ENCODE peak calls at places on chromosome 2, in four cellular contexts. L, N, W and E are unnamed samples.

GRCh38 chr2:101684313-101684712 is 13.2 kb upstream of the MAP4K4 start:
- DNase-seq in W (no peak), N (no peak), L (no peak), E (no peak)

GRCh38 chr2:54957321-54957999 is 92.8 kb downstream of the RTN4 start:
- DNase-seq in W (no peak), L (no peak), N (no peak), E (no peak)

GRCh38 chr2:138121769-138122661 is 157.7 kb downstream of the HNMT start:
- DNase-seq in L (no peak), W (no peak), N (no peak), E (no peak)

GRCh38 chr2:1723397-1724042 is 20.8 kb downstream of the PXDN start:
- DNase-seq in W (no peak), N (no peak), L (no peak), E (no peak)

GRCh38 chr2:41750829-41751228 is 297.0 kb upstream of the PKDCC start:
- DNase-seq in W (no peak), N (no peak), L (no peak), E (no peak)

GRCh38 chr2:229768235-229768634 is 53.9 kb upstream of the DNER start:
- DNase-seq in L (no peak), N (no peak), W (no peak), E (peak; percentile 55)

GRCh38 chr2:172046080-172046678 is 39.1 kb upstream of the DLX1 start:
- DNase-seq in W (no peak), N (no peak), L (peak; percentile 5), E (peak; percentile 53)

GRCh38 chr2:100470898-100471514 is 724 bp downstream of the NMS start:
- DNase-seq in W (peak; percentile 24), L (peak; percentile 13), N (no peak), E (peak; percentile 3)

GRCh38 chr2:20130821-20131645 is 79.6 kb upstream of the LAPTM4A start:
- DNase-seq in L (peak; percentile 35), N (no peak), W (no peak), E (no peak)

GRCh38 chr2:208360259-208361076 is 46.1 kb upstream of the PTH2R start:
- DNase-seq in W (no peak), L (no peak), N (no peak), E (no peak)

GRCh38 chr2:177616731-177617130 is 224.2 kb downstream of the AGPS start:
- DNase-seq in N (no peak), L (no peak), W (no peak), E (no peak)

GRCh38 chr2:219142329-219142728 is 18.3 kb downstream of the NHEJ1 start:
- DNase-seq in N (peak; percentile 95), L (peak; percentile 26), W (no peak), E (peak; percentile 68)

GRCh38 chr2:113896791-113897190 is 6.9 kb downstream of the ACTR3 start:
- DNase-seq in W (no peak), N (no peak), L (no peak), E (peak; percentile 54)

GRCh38 chr2:113895301-113895700 is 5.4 kb downstream of the ACTR3 start:
- DNase-seq in L (no peak), W (no peak), N (no peak), E (no peak)

GRCh38 chr2:113894156-113894743 is 4.4 kb downstream of the ACTR3 start:
- DNase-seq in L (peak; percentile 97), N (peak; percentile 66), W (no peak), E (peak; percentile 94)

GRCh38 chr2:113899166-113899565 is 9.3 kb downstream of the ACTR3 start:
- DNase-seq in L (no peak), W (no peak), N (no peak), E (no peak)

DNA sequence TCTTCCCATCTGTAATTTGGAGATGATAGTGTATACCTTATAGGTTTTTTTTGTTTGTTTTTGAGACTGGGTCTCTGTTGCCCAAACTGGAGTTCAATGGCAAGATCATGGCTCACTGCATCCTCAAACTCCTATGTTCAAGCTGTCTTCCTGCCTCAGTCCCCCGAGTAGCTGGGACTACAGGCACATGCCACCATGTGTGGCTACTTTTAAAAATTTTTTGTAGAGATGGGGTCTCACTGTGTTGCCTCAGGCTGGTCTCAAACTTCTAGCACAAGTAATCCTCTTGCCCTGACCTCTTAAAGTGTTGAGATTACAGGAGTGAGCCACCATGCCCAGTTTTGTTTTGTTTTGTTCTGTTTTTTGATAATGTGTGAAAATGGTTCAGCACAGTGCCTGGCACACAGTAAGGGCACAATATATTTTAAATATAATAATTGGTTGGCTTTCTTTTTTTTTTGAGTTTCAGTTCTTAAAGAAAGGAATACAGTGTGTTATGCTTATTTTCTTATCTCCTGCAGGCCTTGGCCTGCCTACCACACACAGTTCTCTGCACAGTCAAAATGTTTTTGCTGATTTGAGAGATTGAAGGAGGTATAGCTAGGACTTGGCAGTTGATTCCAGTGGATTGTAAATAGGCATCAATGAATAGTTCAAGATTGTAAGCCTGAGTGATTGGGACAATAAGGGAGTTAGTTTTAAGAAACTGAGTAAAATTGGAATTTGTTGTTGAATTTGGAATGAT is 6.1 kb downstream of the ACTR3 start:
- DNase-seq in L (no peak), N (no peak), W (no peak), E (no peak)
- H3K4me3 ChIP-seq in L (no peak overlapping the region), N (no peak overlapping the region), W (no peak overlapping the region), E (no peak overlapping the region)

GRCh38 chr2:119008108-119008507 is 66.1 kb downstream of the MARCO start:
- DNase-seq in W (no peak), L (no peak), N (no peak), E (no peak)
- TF ChIP-seq CTCF in W (no peak), L (no peak), N (no peak), E (no peak)

GRCh38 chr2:191679818-191680600 is 2.1 kb downstream of the NABP1 start:
- DNase-seq in N (peak; percentile 81), W (no peak), L (peak; percentile 86), E (peak; percentile 73)
- H3K4me3 ChIP-seq in N (peak overlapping the region; percentile 82), W (no peak overlapping the region), L (peak overlapping the region; percentile 84), E (peak overlapping the region; percentile 84)

DNA sequence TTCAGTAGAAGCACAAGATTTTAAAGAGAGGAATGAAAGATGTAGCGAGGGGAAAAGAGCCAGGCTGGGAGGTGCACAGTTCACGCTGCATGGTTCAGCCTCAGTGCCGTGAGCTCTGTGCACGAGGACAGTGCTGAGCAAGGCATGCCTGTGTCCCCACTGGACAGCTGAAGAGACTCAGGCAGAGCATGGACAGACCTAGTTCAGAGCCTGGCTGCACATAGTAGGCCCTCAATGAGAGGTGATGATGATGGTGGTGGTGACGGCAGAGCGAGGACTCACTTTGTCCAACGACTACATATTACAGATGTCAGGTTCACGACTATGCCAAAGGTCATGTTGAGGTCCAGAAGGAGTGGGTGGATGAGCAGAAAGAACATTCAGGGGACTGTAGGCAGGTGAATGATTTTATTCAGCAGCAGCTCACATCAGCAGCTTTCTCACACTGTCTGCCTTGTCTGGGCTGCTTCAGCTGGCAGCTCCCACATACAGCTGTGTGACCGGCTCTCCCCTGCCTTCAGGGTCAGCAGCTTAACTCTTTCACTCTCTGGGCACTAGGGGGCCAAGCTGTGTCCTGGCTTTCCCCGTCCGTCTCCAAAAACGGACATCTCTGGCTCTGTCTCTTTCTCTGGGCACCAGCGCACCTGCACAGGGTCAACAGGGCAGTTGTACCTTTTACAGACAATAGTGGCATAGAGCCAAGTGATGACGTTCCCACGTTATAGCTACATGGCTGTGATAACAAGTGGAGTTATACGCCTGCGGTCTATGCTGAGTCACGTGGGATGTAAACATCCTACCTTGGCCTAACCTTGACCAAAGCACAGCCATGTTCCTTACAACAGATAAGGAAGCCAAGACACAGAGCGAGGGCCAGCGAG is 128.8 kb upstream of the MSH6 start:
- DNase-seq in W (no peak), L (peak; percentile 41), N (no peak), E (no peak)
- TF ChIP-seq CTCF in W (no peak), L (peak; percentile 49), N (peak; percentile 6), E (peak; percentile 20)

GRCh38 chr2:113172721-113173562 is 829 bp upstream of the PSD4 start:
- DNase-seq in L (no peak), W (no peak), N (no peak), E (no peak)
- H3K4me3 ChIP-seq in L (no peak overlapping the region), W (no peak overlapping the region), N (no peak overlapping the region), E (no peak overlapping the region)